ENCODE peak calls at places on chromosomes 3 and 15, in six cellular contexts. V, R, H, F, U and A are unnamed samples.

GRCh38 chr15:62390793-62391543 is 225.9 kb upstream of the C2CD4B start:
- DNase-seq in V (peak; percentile 67), R (peak; percentile 54), H (peak; percentile 67), F (peak; percentile 41), U (peak; percentile 44), A (peak; percentile 80)

GRCh38 chr3:187739125-187739560 is 6.1 kb downstream of the BCL6 start:
- DNase-seq in V (no peak), R (no peak), H (peak; percentile 89), F (no peak), U (no peak), A (peak; percentile 89)

GRCh38 chr15:78989701-78990248 is 44.9 kb upstream of the CTSH start:
- DNase-seq in V (no peak), R (no peak), H (no peak), F (no peak), U (no peak), A (peak; percentile 51)

GRCh38 chr15:55226127-55226526 is 29.4 kb upstream of the RSL24D1 start:
- DNase-seq in V (no peak), R (no peak), H (no peak), F (no peak), U (no peak), A (no peak)

GRCh38 chr15:82572986-82573385 is 32.7 kb upstream of the RPS17 start:
- DNase-seq in V (no peak), R (peak; percentile 14), H (no peak), F (no peak), U (no peak), A (no peak)

GRCh38 chr3:133197619-133198018 is 159.4 kb downstream of the TMEM108 start:
- DNase-seq in V (no peak), R (no peak), H (no peak), F (no peak), U (no peak), A (no peak)

GRCh38 chr3:13507791-13508339 is 27.8 kb downstream of the HDAC11 start:
- DNase-seq in V (peak; percentile 45), R (no peak), H (no peak), F (no peak), U (no peak), A (no peak)

GRCh38 chr15:40773496-40773895 is 3.7 kb downstream of the C15orf62 start:
- DNase-seq in V (peak; percentile 32), R (no peak), H (no peak), F (no peak), U (no peak), A (peak; percentile 66)

GRCh38 chr3:128317101-128317697 is 149.5 kb downstream of the DNAJB8 start:
- DNase-seq in V (no peak), R (no peak), H (peak; percentile 45), F (peak; percentile 29), U (no peak), A (no peak)

GRCh38 chr3:53184701-53185100 is 23.7 kb downstream of the PRKCD start:
- DNase-seq in V (no peak), R (no peak), H (no peak), F (no peak), U (no peak), A (peak; percentile 44)
- TF ChIP-seq POLR2A in V (no peak), R (no peak), H (no peak), F (no peak), U (no peak), A (no peak)

GRCh38 chr15:85750319-85750806 is 44.4 kb downstream of the KLHL25 start:
- DNase-seq in V (no peak), R (no peak), H (peak; percentile 68), F (peak; percentile 91), U (peak; percentile 33), A (no peak)

GRCh38 chr15:85746641-85747040 is 48.1 kb downstream of the KLHL25 start:
- DNase-seq in V (no peak), R (no peak), H (peak; percentile 51), F (no peak), U (no peak), A (peak; percentile 42)

GRCh38 chr15:85748176-85748575 is 46.5 kb downstream of the KLHL25 start:
- DNase-seq in V (no peak), R (no peak), H (peak; percentile 41), F (no peak), U (no peak), A (peak; percentile 46)

GRCh38 chr15:85749261-85750151 is 45.2 kb downstream of the KLHL25 start:
- DNase-seq in V (no peak), R (no peak), H (peak; percentile 61), F (peak; percentile 72), U (no peak), A (peak; percentile 68)

DNA sequence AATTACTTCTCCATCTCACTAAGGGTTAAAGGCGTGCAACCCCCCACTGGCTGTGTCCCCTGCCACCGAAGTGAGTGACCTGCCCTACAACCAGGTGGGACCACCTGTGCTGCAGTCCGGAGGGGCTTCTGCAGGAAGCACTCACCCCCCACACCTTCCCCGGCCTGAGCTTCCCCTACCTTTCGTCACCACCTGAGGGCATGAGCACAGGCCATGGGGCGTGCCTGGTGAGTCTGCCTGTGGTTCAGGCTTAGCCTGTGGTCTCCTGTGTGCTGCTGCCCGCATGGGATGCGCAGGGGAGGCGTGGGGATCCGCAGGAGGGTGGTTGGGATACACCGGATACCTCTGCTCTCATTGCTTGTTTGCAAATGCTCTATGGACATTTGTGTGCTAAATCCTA is 46.0 kb downstream of the KLHL25 start:
- DNase-seq in V (no peak), R (no peak), H (peak; percentile 55), F (peak; percentile 27), U (no peak), A (peak; percentile 74)
- TF ChIP-seq POLR2A in V (no peak), R (no peak), H (no peak), F (no peak), U (no peak), A (no peak)

DNA sequence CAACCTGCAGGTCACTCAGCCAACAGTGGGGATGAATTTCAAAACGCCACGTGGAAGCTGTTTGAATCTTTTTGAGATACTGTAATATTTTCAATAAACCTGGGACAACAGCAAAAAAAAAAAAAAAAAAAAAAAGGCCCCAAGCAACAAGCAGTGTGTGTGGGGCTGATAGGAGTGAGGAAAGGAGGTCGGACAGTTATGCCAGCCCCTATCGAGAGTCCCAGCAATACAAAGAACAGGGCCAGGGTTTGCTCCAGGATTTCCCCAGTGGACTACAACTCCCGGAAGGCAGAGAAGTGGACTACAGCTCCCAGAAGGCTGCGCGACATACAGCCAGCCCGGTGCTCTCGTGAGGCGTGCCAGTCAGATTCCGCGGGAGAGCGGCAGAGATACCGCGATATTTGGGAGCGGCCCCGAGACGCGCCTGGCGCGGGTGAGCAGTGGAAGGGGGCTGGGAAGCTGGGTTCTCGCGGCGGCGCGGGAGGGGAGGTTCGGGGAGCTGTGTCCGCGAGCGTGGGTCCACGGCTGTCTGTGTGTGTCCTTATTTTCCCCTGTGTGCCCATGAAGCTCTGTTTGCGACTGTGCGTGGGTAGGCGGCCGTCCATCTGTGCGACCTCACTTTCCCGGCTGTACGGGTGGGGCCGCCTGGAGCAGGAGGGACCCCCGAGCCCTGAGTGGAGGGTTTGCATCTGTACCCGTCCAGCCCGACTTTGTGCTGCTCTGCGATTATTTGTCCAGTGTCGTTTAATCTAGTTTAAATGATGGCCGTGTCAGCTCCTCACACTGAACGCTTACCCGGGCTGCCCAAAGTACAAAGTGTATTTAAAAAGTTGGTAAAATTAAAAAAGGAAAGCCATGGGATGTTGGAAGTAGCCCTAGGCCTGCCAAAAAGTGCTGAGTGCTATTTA is at the start of gene PPCDC:
- DNase-seq in V (peak; percentile 98), R (peak; percentile 98), H (peak; percentile 98), F (peak; percentile 97), U (peak; percentile 97), A (peak; percentile 99)
- TF ChIP-seq POLR2A in V (peak; percentile 88), R (peak; percentile 99), H (peak; percentile 67), F (peak; percentile 75), U (peak; percentile 93), A (peak; percentile 37)

GRCh38 chr3:185912929-185913901 is 24.6 kb downstream of the TRA2B start:
- DNase-seq in V (no peak), R (no peak), H (no peak), F (no peak), U (no peak), A (no peak)
- TF ChIP-seq POLR2A in V (no peak), R (peak; percentile 73), H (no peak), F (no peak), U (no peak), A (no peak)

GRCh38 chr3:124783696-124784095 is 53.4 kb downstream of the UMPS start:
- DNase-seq in V (no peak), R (no peak), H (no peak), F (no peak), U (no peak), A (peak; percentile 6)
- TF ChIP-seq POLR2A in V (no peak), R (no peak), H (no peak), F (no peak), U (no peak), A (no peak)

DNA sequence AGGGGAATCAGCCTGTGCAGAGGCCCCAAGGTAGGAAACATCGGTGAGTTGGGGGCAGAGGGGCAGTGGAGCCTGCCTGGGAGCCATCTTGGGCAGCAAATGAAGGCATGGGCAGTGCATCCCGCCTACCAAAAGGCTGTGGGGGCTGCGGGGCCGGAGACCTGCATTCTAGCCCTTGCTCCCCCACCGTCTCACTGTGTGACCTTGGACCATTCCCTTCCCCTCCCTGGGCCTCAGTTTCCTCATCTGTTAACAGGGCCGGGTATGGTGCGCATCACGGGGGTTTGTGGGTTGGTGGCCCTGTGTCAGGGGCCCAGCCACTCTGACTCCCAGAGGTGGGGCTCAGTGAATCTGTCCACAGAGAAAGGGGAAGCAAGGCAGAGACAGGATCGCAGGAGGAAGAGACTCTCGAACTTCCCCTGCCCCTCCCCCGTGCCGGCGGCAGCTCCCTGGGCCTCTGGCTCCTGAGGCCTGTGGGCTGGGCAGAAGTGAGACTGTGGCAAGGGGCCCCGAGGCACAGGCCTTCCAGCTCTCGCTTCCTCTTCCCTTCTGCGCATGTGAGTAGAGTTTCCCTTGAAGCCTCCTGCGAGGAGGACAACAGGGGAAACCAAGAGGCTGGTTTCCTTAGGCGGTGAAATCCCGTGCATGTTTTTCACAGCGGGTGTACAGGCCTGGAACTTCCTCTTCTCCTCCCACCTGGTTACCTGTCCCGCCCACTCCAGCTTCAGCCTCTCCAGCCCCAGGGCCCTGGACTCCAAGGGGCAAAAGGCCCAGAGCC is 42.9 kb downstream of the IDH2 start:
- DNase-seq in V (peak; percentile 89), R (peak; percentile 76), H (peak; percentile 81), F (no peak), U (peak; percentile 88), A (peak; percentile 98)
- TF ChIP-seq POLR2A in V (no peak), R (no peak), H (no peak), F (no peak), U (peak; percentile 42), A (no peak)